ENCODE peak calls at places on chromosomes 7 and 10, in eight cellular contexts. L is left lung, R is lower lobe of right lung, O is astrocyte, C is cardiac muscle cell, V is mucosa of descending colon, E is heart right ventricle, I is SJSA1. Q is an unnamed sample. For H3K4me1, the result is how much of the 10 kb centered on the place peaks cover.

GRCh38 chr10:110279062-110279986 is 25.4 kb downstream of the SMNDC1 start:
- DNase-seq in L (no peak), R (no peak), O (peak), C (peak), V (no peak), E (no peak), I (peak), Q (peak)

GRCh38 chr7:55130554-55131198 is 111.9 kb downstream of the EGFR start:
- DNase-seq in L (peak), R (no peak), O (peak), C (peak), V (peak), E (peak), I (peak), Q (no peak)

GRCh38 chr10:2839081-2839725 is 228.1 kb upstream of the PFKP start:
- DNase-seq in L (no peak), R (peak), O (no peak), C (peak), V (peak), E (no peak), I (no peak), Q (peak)

GRCh38 chr10:104273899-104274575 is 5.1 kb downstream of the GSTO2 start:
- DNase-seq in L (no peak), R (no peak), O (no peak), C (peak), V (no peak), E (no peak), I (no peak), Q (no peak)

GRCh38 chr10:16116404-16117304 is 256.3 kb upstream of the MINDY3 start:
- DNase-seq in L (no peak), R (no peak), O (no peak), C (peak), V (no peak), E (no peak), I (peak), Q (peak)

GRCh38 chr7:19969859-19970493 is 196.6 kb upstream of the TMEM196 start:
- DNase-seq in L (no peak), R (no peak), O (peak), C (peak), V (no peak), E (no peak), I (peak), Q (peak)

GRCh38 chr10:24494777-24495176 is 228.9 kb downstream of the ARHGAP21 start:
- DNase-seq in L (no peak), R (no peak), O (no peak), C (no peak), V (no peak), E (no peak), I (no peak), Q (no peak)

GRCh38 chr10:72248477-72249151 is 25.1 kb upstream of the DDIT4 start:
- DNase-seq in L (peak), R (peak), O (no peak), C (peak), V (peak), E (peak), I (no peak), Q (peak)

GRCh38 chr7:42661312-42661711 is 250.6 kb downstream of the C7orf25 start:
- DNase-seq in L (no peak), R (no peak), O (peak), C (peak), V (no peak), E (no peak), I (no peak), Q (no peak)

GRCh38 chr7:88915615-88916014 is 120.1 kb upstream of the TEX47 start:
- DNase-seq in L (no peak), R (no peak), O (no peak), C (no peak), V (no peak), E (no peak), I (no peak), Q (no peak)

GRCh38 chr10:64345856-64346255 is 824.7 kb downstream of the REEP3 start:
- DNase-seq in L (no peak), R (no peak), O (no peak), C (no peak), V (no peak), E (no peak), I (no peak), Q (no peak)

GRCh38 chr10:44261296-44261695 is 123.6 kb downstream of the CXCL12 start:
- DNase-seq in L (no peak), R (no peak), O (no peak), C (peak), V (no peak), E (peak), I (no peak), Q (no peak)

GRCh38 chr10:71316081-71316785 is 2.8 kb upstream of the SLC29A3 start:
- DNase-seq in L (no peak), R (no peak), O (no peak), C (peak), V (no peak), E (no peak), I (no peak), Q (no peak)

GRCh38 chr10:4307784-4308364 is 518.1 kb upstream of the AKR1E2 start:
- DNase-seq in L (no peak), R (no peak), O (no peak), C (peak), V (no peak), E (no peak), I (no peak), Q (peak)

GRCh38 chr10:59104186-59104585 is 72.3 kb upstream of the PHYHIPL start:
- DNase-seq in L (no peak), R (no peak), O (no peak), C (no peak), V (no peak), E (no peak), I (no peak), Q (no peak)

GRCh38 chr10:33819206-33819605 is 484.7 kb upstream of the NRP1 start:
- DNase-seq in L (no peak), R (no peak), O (peak), C (no peak), V (no peak), E (no peak), I (no peak), Q (no peak)

GRCh38 chr7:75993689-75994387 is 557 bp downstream of the TMEM120A start:
- DNase-seq in L (no peak), R (peak), O (peak), C (peak), V (peak), E (peak), I (peak), Q (peak)

DNA sequence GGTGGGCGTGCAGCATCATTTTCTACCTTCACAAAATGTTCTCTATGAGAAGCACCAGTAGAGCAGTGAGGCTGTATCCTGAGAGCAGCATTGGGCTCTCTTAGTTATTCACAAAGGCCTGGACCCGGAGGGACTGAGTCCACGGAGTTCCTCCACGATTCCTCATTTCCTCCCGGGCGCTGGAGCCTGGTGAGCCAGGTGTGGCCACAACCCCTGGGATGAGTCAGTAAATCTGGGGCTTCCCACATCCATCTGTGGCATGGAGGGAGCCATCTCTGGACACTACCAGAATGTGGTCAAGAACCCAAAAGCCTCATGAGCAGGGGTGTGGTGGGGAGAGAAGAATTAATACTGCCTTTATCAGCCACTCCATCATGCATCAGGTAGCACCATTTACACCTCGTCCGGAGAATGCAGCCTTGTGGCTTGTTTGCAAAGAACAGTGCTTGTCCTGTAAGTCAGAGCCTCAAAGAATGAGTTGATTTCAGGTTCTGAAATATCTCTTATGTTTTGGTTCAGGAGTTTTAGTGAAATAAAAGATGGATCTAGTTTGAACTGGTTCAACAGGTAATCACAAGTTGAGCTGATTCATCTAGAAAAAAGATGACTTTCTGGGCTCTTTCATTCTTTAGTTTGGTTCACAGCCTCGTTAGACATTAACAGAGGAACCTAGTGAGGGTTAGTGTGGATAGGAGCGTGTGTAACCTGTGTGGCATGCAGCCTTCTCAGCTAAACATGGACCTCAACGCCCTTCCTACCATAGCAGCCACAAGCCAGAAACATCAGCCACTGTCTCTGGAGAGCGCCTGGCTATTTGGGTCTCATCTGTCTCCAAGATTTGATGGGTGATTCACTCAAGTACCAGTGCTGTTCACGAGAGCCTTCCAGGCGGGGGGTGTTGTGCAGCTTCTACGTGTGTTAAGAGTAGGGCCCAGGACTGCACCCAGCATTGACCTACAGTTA is 95.2 kb downstream of the WDR37 start:
- DNase-seq in L (no peak), R (no peak), O (no peak), C (no peak), V (no peak), E (no peak), I (no peak), Q (no peak)
- H3K4me1 ChIP-seq in L (under half), R (under half), O (under half), C (under half), V (under half), E (under half), I (under half), Q (under half)

GRCh38 chr10:101063162-101063525 is 1.4 kb downstream of the KAZALD1 start:
- DNase-seq in L (no peak), R (no peak), O (no peak), C (no peak), V (no peak), E (no peak), I (no peak), Q (no peak)
- H3K4me1 ChIP-seq in L (under half), R (half or more), O (half or more), C (under half), V (under half), E (half or more), I (under half), Q (under half)

GRCh38 chr7:74478671-74479065 is 25.0 kb downstream of the GTF2IRD1 start:
- DNase-seq in L (no peak), R (no peak), O (no peak), C (peak), V (no peak), E (no peak), I (no peak), Q (no peak)
- H3K4me1 ChIP-seq in L (under half), R (half or more), O (half or more), C (half or more), V (under half), E (half or more), I (half or more), Q (half or more)

GRCh38 chr10:69481280-69481679 is 30.0 kb downstream of the TSPAN15 start:
- DNase-seq in L (no peak), R (no peak), O (no peak), C (no peak), V (no peak), E (no peak), I (no peak), Q (no peak)

GRCh38 chr10:69479241-69479730 is 28.0 kb downstream of the TSPAN15 start:
- DNase-seq in L (no peak), R (no peak), O (no peak), C (no peak), V (no peak), E (peak), I (no peak), Q (no peak)

GRCh38 chr10:69479737-69480412 is 28.6 kb downstream of the TSPAN15 start:
- DNase-seq in L (no peak), R (peak), O (no peak), C (peak), V (no peak), E (no peak), I (no peak), Q (no peak)

GRCh38 chr10:69475433-69475830 is 24.2 kb downstream of the TSPAN15 start:
- DNase-seq in L (no peak), R (no peak), O (no peak), C (peak), V (no peak), E (no peak), I (no peak), Q (no peak)

GRCh38 chr10:69477968-69478597 is 26.8 kb downstream of the TSPAN15 start:
- DNase-seq in L (no peak), R (peak), O (no peak), C (no peak), V (no peak), E (no peak), I (no peak), Q (no peak)
- H3K4me1 ChIP-seq in L (under half), R (half or more), O (under half), C (half or more), V (under half), E (half or more), I (under half), Q (under half)

GRCh38 chr7:153532321-153532720 is 519.9 kb upstream of the DPP6 start:
- DNase-seq in L (no peak), R (no peak), O (no peak), C (no peak), V (no peak), E (no peak), I (no peak), Q (no peak)
- H3K4me1 ChIP-seq in L (under half), R (under half), O (under half), C (under half), V (under half), E (under half), I (under half), Q (under half)

DNA sequence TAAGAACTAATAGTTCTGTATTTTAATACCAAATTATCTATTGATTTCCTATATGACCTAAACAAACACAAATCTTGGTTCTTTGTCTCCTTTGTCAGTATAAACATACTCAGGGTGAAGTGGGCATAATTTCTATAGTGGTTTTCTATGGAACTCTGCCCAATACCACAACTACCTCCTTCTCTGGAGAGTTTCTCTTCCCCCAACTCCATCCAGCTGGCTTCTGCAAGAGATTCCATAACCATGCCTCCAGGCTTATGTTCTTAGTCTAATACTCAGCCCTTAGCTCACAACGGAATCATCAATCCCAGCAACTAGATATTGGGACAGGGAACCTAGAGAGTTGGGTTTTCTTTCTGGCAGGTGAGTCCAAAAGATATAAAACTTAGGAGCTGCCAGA is 127.3 kb downstream of the TRIL start:
- DNase-seq in L (no peak), R (no peak), O (peak), C (no peak), V (no peak), E (no peak), I (no peak), Q (no peak)
- H3K4me1 ChIP-seq in L (under half), R (under half), O (under half), C (under half), V (under half), E (under half), I (under half), Q (under half)